ENCODE peak calls at places on chromosomes 12 and 14, in four cellular contexts. One of them, this sample, is unnamed.

GRCh38 chr14:68621400-68622365 is 171.2 kb downstream of the ZFP36L1 start:
- DNase-seq in tibial nerve: peak; percentile 29
- DNase-seq in testis: no peak
- DNase-seq in upper lobe of left lung: no peak
- DNase-seq in this sample: no peak

GRCh38 chr12:111503116-111503515 is 96.0 kb downstream of the ATXN2 start:
- DNase-seq in upper lobe of left lung: no peak
- DNase-seq in tibial nerve: no peak
- DNase-seq in testis: no peak
- DNase-seq in this sample: no peak

GRCh38 chr12:112891093-112892024 is 15.4 kb upstream of the OAS1 start:
- DNase-seq in tibial nerve: no peak
- DNase-seq in upper lobe of left lung: no peak
- DNase-seq in testis: peak; percentile 35
- DNase-seq in this sample: no peak

GRCh38 chr14:68625366-68626090 is 167.3 kb downstream of the ZFP36L1 start:
- DNase-seq in testis: no peak
- DNase-seq in upper lobe of left lung: no peak
- DNase-seq in tibial nerve: no peak
- DNase-seq in this sample: no peak

GRCh38 chr12:45077259-45077658 is 26.4 kb upstream of the DBX2 start:
- DNase-seq in tibial nerve: no peak
- DNase-seq in upper lobe of left lung: no peak
- DNase-seq in testis: no peak
- DNase-seq in this sample: no peak

GRCh38 chr12:39037115-39037514 is 131.7 kb upstream of the CPNE8 start:
- DNase-seq in upper lobe of left lung: no peak
- DNase-seq in tibial nerve: no peak
- DNase-seq in testis: no peak
- DNase-seq in this sample: no peak

GRCh38 chr14:99188721-99189120 is 83.3 kb downstream of the BCL11B start:
- DNase-seq in tibial nerve: no peak
- DNase-seq in testis: no peak
- DNase-seq in upper lobe of left lung: no peak
- DNase-seq in this sample: no peak

GRCh38 chr12:26471560-26471959 is 276.2 kb downstream of the SSPN start:
- DNase-seq in tibial nerve: no peak
- DNase-seq in upper lobe of left lung: no peak
- DNase-seq in testis: no peak
- DNase-seq in this sample: no peak

GRCh38 chr12:49866859-49867579 is 24.1 kb upstream of the BCDIN3D start:
- DNase-seq in tibial nerve: peak; percentile 87
- DNase-seq in upper lobe of left lung: no peak
- DNase-seq in testis: peak; percentile 88
- DNase-seq in this sample: peak; percentile 87

GRCh38 chr12:95858451-95859343 is at the start of gene SNRPF:
- DNase-seq in tibial nerve: peak; percentile 98
- DNase-seq in testis: peak; percentile 98
- DNase-seq in upper lobe of left lung: peak; percentile 93
- DNase-seq in this sample: peak; percentile 97

GRCh38 chr12:95073698-95074520 is 491 bp upstream of the NR2C1 start:
- DNase-seq in testis: no peak
- DNase-seq in tibial nerve: no peak
- DNase-seq in upper lobe of left lung: peak; percentile 34
- DNase-seq in this sample: no peak

GRCh38 chr14:95217391-95217900 is 60.1 kb upstream of the DICER1 start:
- DNase-seq in upper lobe of left lung: no peak
- DNase-seq in tibial nerve: no peak
- DNase-seq in testis: no peak
- DNase-seq in this sample: no peak

GRCh38 chr12:99043319-99043914 is 398.3 kb downstream of the APAF1 start:
- DNase-seq in tibial nerve: peak; percentile 75
- DNase-seq in testis: peak; percentile 85
- DNase-seq in upper lobe of left lung: no peak
- DNase-seq in this sample: peak; percentile 74

GRCh38 chr12:46402861-46403731 is 30.5 kb upstream of the SLC38A2 start:
- DNase-seq in upper lobe of left lung: no peak
- DNase-seq in testis: no peak
- DNase-seq in tibial nerve: no peak
- DNase-seq in this sample: no peak

GRCh38 chr14:103329421-103330347 is 4.4 kb upstream of the EIF5 start:
- DNase-seq in testis: peak; percentile 30
- DNase-seq in upper lobe of left lung: no peak
- DNase-seq in tibial nerve: peak; percentile 57
- DNase-seq in this sample: no peak

GRCh38 chr12:79773896-79774295 is 83.1 kb upstream of the PAWR start:
- DNase-seq in tibial nerve: no peak
- DNase-seq in testis: no peak
- DNase-seq in upper lobe of left lung: no peak
- DNase-seq in this sample: no peak

GRCh38 chr12:80636832-80637231 is 70.6 kb upstream of the MYF6 start:
- DNase-seq in upper lobe of left lung: no peak
- DNase-seq in tibial nerve: no peak
- DNase-seq in testis: no peak
- DNase-seq in this sample: no peak

GRCh38 chr12:67453181-67453580 is 184.0 kb downstream of the CAND1 start:
- DNase-seq in upper lobe of left lung: no peak
- DNase-seq in testis: no peak
- DNase-seq in tibial nerve: no peak
- DNase-seq in this sample: no peak

GRCh38 chr12:130423991-130424857 is 86.5 kb downstream of the PIWIL1 start:
- DNase-seq in testis: no peak
- DNase-seq in upper lobe of left lung: peak; percentile 81
- DNase-seq in tibial nerve: no peak
- DNase-seq in this sample: no peak

GRCh38 chr12:100106861-100107260 is 35.8 kb downstream of the BLTP3B start:
- DNase-seq in testis: no peak
- DNase-seq in upper lobe of left lung: no peak
- DNase-seq in tibial nerve: no peak
- DNase-seq in this sample: no peak

GRCh38 chr12:107468182-107468581 is 217.4 kb upstream of the PWP1 start:
- DNase-seq in testis: peak; percentile 68
- DNase-seq in tibial nerve: no peak
- DNase-seq in upper lobe of left lung: no peak
- DNase-seq in this sample: no peak

GRCh38 chr12:124681779-124682391 is 114.5 kb upstream of the NCOR2 start:
- DNase-seq in tibial nerve: peak; percentile 91
- DNase-seq in upper lobe of left lung: no peak
- DNase-seq in testis: no peak
- DNase-seq in this sample: no peak

GRCh38 chr14:73237219-73237785 is at the start of gene PAPLN:
- DNase-seq in testis: no peak
- DNase-seq in upper lobe of left lung: no peak
- DNase-seq in tibial nerve: peak; percentile 36
- DNase-seq in this sample: peak; percentile 48

GRCh38 chr12:57934804-57935203 is 6.6 kb upstream of the ATP23 start:
- DNase-seq in testis: no peak
- DNase-seq in upper lobe of left lung: no peak
- DNase-seq in tibial nerve: no peak
- DNase-seq in this sample: peak; percentile 48

GRCh38 chr12:57936513-57936883 is 4.9 kb upstream of the ATP23 start:
- DNase-seq in testis: no peak
- DNase-seq in upper lobe of left lung: no peak
- DNase-seq in tibial nerve: no peak
- DNase-seq in this sample: peak; percentile 39

GRCh38 chr12:57939291-57939690 is 2.1 kb upstream of the ATP23 start:
- DNase-seq in testis: no peak
- DNase-seq in upper lobe of left lung: no peak
- DNase-seq in tibial nerve: no peak
- DNase-seq in this sample: no peak

GRCh38 chr12:57940052-57940914 is 1.1 kb upstream of the ATP23 start:
- DNase-seq in testis: no peak
- DNase-seq in tibial nerve: no peak
- DNase-seq in upper lobe of left lung: no peak
- DNase-seq in this sample: peak; percentile 61

DNA sequence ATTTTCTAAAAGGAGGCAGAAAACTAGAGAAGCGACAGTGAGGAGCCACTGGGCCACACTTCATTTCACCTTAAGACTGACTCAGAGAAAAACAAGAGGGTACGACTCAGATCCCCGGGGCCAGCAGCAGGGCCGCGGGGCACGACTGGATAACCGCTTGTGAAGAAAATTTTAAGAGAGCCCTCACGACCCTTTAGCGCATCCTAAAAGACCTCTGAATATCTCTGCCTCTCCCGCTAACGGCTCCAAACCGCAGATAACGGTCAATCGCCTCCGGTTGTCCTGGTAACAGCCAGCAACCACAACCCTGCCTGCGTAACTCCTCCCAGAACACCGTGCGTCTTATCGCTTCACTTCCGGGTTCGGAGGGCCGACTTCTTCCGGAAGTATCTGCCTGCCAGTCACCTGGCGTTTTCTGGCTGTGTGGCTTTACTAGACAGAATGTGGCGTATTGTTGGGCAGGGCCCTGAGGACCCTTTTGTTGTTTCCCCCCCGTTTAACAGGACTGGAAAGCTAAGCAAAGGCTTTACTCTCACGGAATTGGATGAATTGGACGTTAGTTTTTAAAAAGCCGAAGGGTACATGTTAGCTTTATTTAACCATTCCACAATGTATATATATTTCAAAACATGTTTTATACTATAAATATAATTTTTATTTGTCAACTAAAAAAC is 5.4 kb upstream of the ATP23 start:
- DNase-seq in testis: peak; percentile 97
- DNase-seq in tibial nerve: peak; percentile 86
- DNase-seq in upper lobe of left lung: peak; percentile 77
- DNase-seq in this sample: peak; percentile 99
- TF ChIP-seq POLR2A in testis: peak; percentile 17
- TF ChIP-seq POLR2A in tibial nerve: peak; percentile 43
- TF ChIP-seq POLR2A in upper lobe of left lung: peak; percentile 65
- TF ChIP-seq POLR2A in this sample: peak; percentile 99

DNA sequence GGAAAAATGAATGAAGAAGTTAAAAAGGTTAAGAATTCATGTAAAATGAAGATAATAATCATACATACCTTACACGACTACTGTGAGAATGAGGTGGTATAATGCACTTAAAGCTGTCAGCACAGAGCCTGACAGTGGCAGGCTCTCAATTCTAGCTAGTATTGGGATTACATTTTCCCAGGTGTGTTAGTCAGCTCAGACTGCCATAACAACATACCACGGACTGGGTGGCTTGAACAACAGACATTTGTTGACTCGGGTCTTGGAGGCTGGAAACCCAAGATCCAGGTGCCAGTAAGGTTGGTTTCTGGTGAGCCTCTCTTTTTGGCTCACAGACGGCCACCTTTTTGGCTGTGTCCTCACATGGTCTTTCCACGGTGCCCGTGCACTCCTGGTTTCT is 167.8 kb downstream of the CHST11 start:
- DNase-seq in testis: no peak
- DNase-seq in tibial nerve: no peak
- DNase-seq in upper lobe of left lung: no peak
- DNase-seq in this sample: no peak
- TF ChIP-seq POLR2A in testis: no peak
- TF ChIP-seq POLR2A in tibial nerve: no peak
- TF ChIP-seq POLR2A in upper lobe of left lung: no peak
- TF ChIP-seq POLR2A in this sample: no peak

GRCh38 chr14:21382095-21382494 is 1.7 kb downstream of the SUPT16H start:
- DNase-seq in upper lobe of left lung: no peak
- DNase-seq in testis: no peak
- DNase-seq in tibial nerve: no peak
- DNase-seq in this sample: peak; percentile 53

GRCh38 chr14:21382886-21383847 is 652 bp downstream of the SUPT16H start:
- DNase-seq in tibial nerve: peak; percentile 22
- DNase-seq in upper lobe of left lung: no peak
- DNase-seq in testis: peak; percentile 62
- DNase-seq in this sample: peak; percentile 77

GRCh38 chr14:21385170-21385904 is 1.5 kb upstream of the SUPT16H start:
- DNase-seq in upper lobe of left lung: no peak
- DNase-seq in tibial nerve: no peak
- DNase-seq in testis: no peak
- DNase-seq in this sample: no peak

GRCh38 chr14:21384494-21384851 is 654 bp upstream of the SUPT16H start:
- DNase-seq in testis: no peak
- DNase-seq in upper lobe of left lung: no peak
- DNase-seq in tibial nerve: no peak
- DNase-seq in this sample: peak; percentile 74

DNA sequence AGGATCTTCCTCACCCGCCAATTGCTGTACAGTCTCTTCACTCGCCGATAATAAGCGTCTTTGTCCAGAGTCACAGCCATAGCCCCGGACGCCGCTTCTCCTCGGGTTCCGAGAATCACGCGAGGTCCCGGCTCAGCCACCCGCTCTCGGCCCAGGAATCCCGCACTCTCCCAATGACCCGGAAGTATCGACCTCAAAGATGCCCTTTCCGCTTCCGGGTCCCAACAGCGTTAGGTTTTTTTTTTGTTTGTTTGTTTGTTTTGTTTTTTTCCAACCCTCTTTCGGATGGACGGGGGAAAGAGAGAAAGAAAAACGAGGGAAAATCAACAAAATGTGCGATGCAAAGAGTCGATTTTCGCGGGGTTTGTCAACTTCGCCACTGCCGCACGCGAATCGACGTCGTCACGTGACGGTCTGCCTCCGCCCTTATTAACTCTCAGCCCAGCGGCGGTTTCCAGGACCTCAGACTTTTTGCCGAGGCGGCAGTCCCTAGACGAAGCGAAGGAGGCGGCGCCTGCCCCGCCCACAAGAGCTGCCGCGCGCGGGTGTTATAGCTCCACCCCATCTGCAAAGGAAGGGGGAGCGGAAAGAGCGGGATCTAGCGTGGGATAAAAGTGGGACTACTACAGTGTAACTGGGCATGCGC is at the start of gene SUPT16H:
- DNase-seq in tibial nerve: peak; percentile 88
- DNase-seq in upper lobe of left lung: peak; percentile 98
- DNase-seq in testis: peak; percentile 98
- DNase-seq in this sample: peak; percentile 96
- TF ChIP-seq POLR2A in tibial nerve: peak; percentile 48
- TF ChIP-seq POLR2A in upper lobe of left lung: peak; percentile 65
- TF ChIP-seq POLR2A in testis: no peak
- TF ChIP-seq POLR2A in this sample: peak; percentile 86

GRCh38 chr12:6199531-6200265 is 502 bp upstream of the CD9 start:
- DNase-seq in upper lobe of left lung: no peak
- DNase-seq in testis: peak; percentile 56
- DNase-seq in tibial nerve: no peak
- DNase-seq in this sample: no peak
- TF ChIP-seq POLR2A in upper lobe of left lung: peak; percentile 61
- TF ChIP-seq POLR2A in testis: no peak
- TF ChIP-seq POLR2A in tibial nerve: no peak
- TF ChIP-seq POLR2A in this sample: no peak

This sample was measured in erythroblast.